ENCODE peak calls at places on chromosomes 13 and 19, in four cellular contexts. F is OCI-LY7, W is H7, E is heart left ventricle. N is an unnamed sample.

GRCh38 chr19:36489920-36490415 is 607 bp upstream of the ZNF566 start:
- DNase-seq in F (peak; percentile 93), W (peak; percentile 92), E (peak; percentile 85), N (peak; percentile 79)

GRCh38 chr19:11141937-11142527 is 13.6 kb downstream of the SPC24 start:
- DNase-seq in F (no peak), W (peak; percentile 56), E (no peak), N (no peak)

GRCh38 chr19:2097330-2098327 is 914 bp downstream of the IZUMO4 start:
- DNase-seq in F (peak; percentile 23), W (no peak), E (no peak), N (no peak)

GRCh38 chr13:71880753-71881541 is 13.9 kb upstream of the DACH1 start:
- DNase-seq in F (no peak), W (no peak), E (no peak), N (no peak)

GRCh38 chr19:3851254-3852176 is 17.3 kb downstream of the ZFR2 start:
- DNase-seq in F (no peak), W (no peak), E (no peak), N (no peak)

GRCh38 chr19:40331052-40331451 is 17.1 kb downstream of the C19orf47 start:
- DNase-seq in F (no peak), W (no peak), E (no peak), N (no peak)

GRCh38 chr19:5206751-5207075 is 133.9 kb downstream of the PTPRS start:
- DNase-seq in F (no peak), W (no peak), E (no peak), N (no peak)

GRCh38 chr13:32790731-32791130 is 204.5 kb downstream of the PDS5B start:
- DNase-seq in F (no peak), W (no peak), E (no peak), N (no peak)

GRCh38 chr13:99275093-99275469 is 16.9 kb upstream of the GPR18 start:
- DNase-seq in F (no peak), W (no peak), E (no peak), N (no peak)

GRCh38 chr19:32091196-32091595 is 254.2 kb upstream of the ZNF507 start:
- DNase-seq in F (no peak), W (no peak), E (no peak), N (no peak)

GRCh38 chr19:57106646-57107235 is 13.0 kb upstream of the USP29 start:
- DNase-seq in F (no peak), W (no peak), E (no peak), N (no peak)